ENCODE peak calls at places on chromosomes 6 and 20, in five cellular contexts. N is spleen, V is HCT116, L is tibial nerve, G is ovary. J is an unnamed sample.
A peak's percentile ranks its signal among the peaks of the same experiment; 100 is the strongest.

GRCh38 chr20:63035284-63036185 is 28.8 kb upstream of the BHLHE23 start:
- DNase-seq in N (peak; percentile 73), V (no peak), L (no peak), G (no peak), J (no peak)

GRCh38 chr6:106608080-106608668 is 21.1 kb downstream of the RTN4IP1 start:
- DNase-seq in N (no peak), V (peak; percentile 64), L (peak; percentile 56), G (no peak), J (no peak)

GRCh38 chr20:57627972-57628650 is 7.9 kb upstream of the ZBP1 start:
- DNase-seq in N (peak; percentile 83), V (no peak), L (peak; percentile 75), G (no peak), J (peak; percentile 74)

GRCh38 chr6:91965872-91966271 is 1379.0 kb upstream of the MAP3K7 start:
- DNase-seq in N (no peak), V (no peak), L (no peak), G (no peak), J (no peak)

GRCh38 chr6:159092631-159093030 is 47.8 kb upstream of the TAGAP start:
- DNase-seq in N (no peak), V (no peak), L (no peak), G (no peak), J (no peak)

GRCh38 chr6:82988904-82989303 is 76.7 kb downstream of the UBE3D start:
- DNase-seq in N (no peak), V (no peak), L (no peak), G (no peak), J (no peak)

GRCh38 chr6:55902796-55903195 is 27.4 kb upstream of the BMP5 start:
- DNase-seq in N (no peak), V (no peak), L (no peak), G (no peak), J (no peak)

GRCh38 chr6:53128842-53129241 is 19.8 kb downstream of the GCM1 start:
- DNase-seq in N (no peak), V (no peak), L (no peak), G (no peak), J (no peak)

GRCh38 chr20:47453167-47453782 is 48.4 kb upstream of the NCOA3 start:
- DNase-seq in N (no peak), V (peak; percentile 74), L (no peak), G (no peak), J (no peak)

GRCh38 chr6:111850288-111850937 is 22.8 kb downstream of the FYN start:
- DNase-seq in N (no peak), V (no peak), L (no peak), G (no peak), J (no peak)

GRCh38 chr6:3739311-3739897 is 12.1 kb downstream of the PXDC1 start:
- DNase-seq in N (no peak), V (no peak), L (no peak), G (no peak), J (peak; percentile 14)

GRCh38 chr6:6026513-6027205 is 19.9 kb upstream of the NRN1 start:
- DNase-seq in N (no peak), V (no peak), L (no peak), G (no peak), J (no peak)

GRCh38 chr6:94323853-94324252 is 904.5 kb upstream of the EPHA7 start:
- DNase-seq in N (no peak), V (no peak), L (no peak), G (no peak), J (no peak)

GRCh38 chr6:128124713-128125112 is 223.9 kb upstream of the THEMIS start:
- DNase-seq in N (no peak), V (no peak), L (no peak), G (no peak), J (no peak)

GRCh38 chr20:53157443-53158408 is 185.6 kb downstream of the TSHZ2 start:
- DNase-seq in N (peak; percentile 72), V (peak; percentile 72), L (no peak), G (no peak), J (no peak)

GRCh38 chr20:8267009-8267408 is 134.9 kb downstream of the PLCB1 start:
- DNase-seq in N (no peak), V (no peak), L (no peak), G (no peak), J (no peak)

GRCh38 chr6:135576055-135576454 is 78.5 kb upstream of the AHI1 start:
- DNase-seq in N (no peak), V (no peak), L (no peak), G (no peak), J (no peak)

GRCh38 chr20:37816003-37816402 is 86.9 kb upstream of the VSTM2L start:
- DNase-seq in N (no peak), V (no peak), L (no peak), G (no peak), J (no peak)

GRCh38 chr6:31908791-31909190 is 6.9 kb upstream of the ZBTB12 start:
- DNase-seq in N (no peak), V (no peak), L (no peak), G (no peak), J (no peak)

GRCh38 chr20:461254-462198 is 807 bp downstream of the TBC1D20 start:
- DNase-seq in N (peak; percentile 93), V (no peak), L (peak; percentile 11), G (peak; percentile 46), J (peak; percentile 41)

GRCh38 chr6:63816979-63817436 is 181.4 kb downstream of the PHF3 start:
- DNase-seq in N (no peak), V (no peak), L (no peak), G (no peak), J (no peak)

GRCh38 chr20:1648101-1648500 is 9.5 kb downstream of the SIRPG start:
- DNase-seq in N (no peak), V (no peak), L (no peak), G (no peak), J (no peak)

GRCh38 chr6:169420912-169421543 is 167.4 kb upstream of the THBS2 start:
- DNase-seq in N (no peak), V (peak; percentile 26), L (no peak), G (no peak), J (no peak)

GRCh38 chr6:118344014-118344670 is 204.0 kb upstream of the PLN start:
- DNase-seq in N (no peak), V (no peak), L (no peak), G (no peak), J (no peak)

GRCh38 chr20:48638546-48638945 is 189.3 kb downstream of the PREX1 start:
- DNase-seq in N (peak; percentile 58), V (peak; percentile 16), L (no peak), G (no peak), J (no peak)

GRCh38 chr6:97187951-97188350 is 95.1 kb downstream of the MMS22L start:
- DNase-seq in N (no peak), V (no peak), L (no peak), G (no peak), J (no peak)

GRCh38 chr6:108621117-108621516 is 60.4 kb downstream of the FOXO3 start:
- DNase-seq in N (no peak), V (peak; percentile 23), L (no peak), G (no peak), J (no peak)

GRCh38 chr6:149012040-149012545 is 265.3 kb downstream of the UST start:
- DNase-seq in N (no peak), V (peak; percentile 65), L (no peak), G (no peak), J (peak; percentile 52)

GRCh38 chr20:63690898-63691710 is 5.3 kb upstream of the TNFRSF6B start:
- DNase-seq in N (peak; percentile 75), V (no peak), L (no peak), G (no peak), J (no peak)

GRCh38 chr6:152981989-152982767 is 663 bp downstream of the FBXO5 start:
- DNase-seq in N (peak; percentile 90), V (no peak), L (no peak), G (peak; percentile 18), J (peak; percentile 43)

GRCh38 chr6:111580826-111581505 is 24.7 kb downstream of the TRAF3IP2 start:
- DNase-seq in N (no peak), V (no peak), L (no peak), G (no peak), J (no peak)

GRCh38 chr6:79421707-79422484 is 115.3 kb downstream of the LCA5 start:
- DNase-seq in N (no peak), V (no peak), L (no peak), G (no peak), J (no peak)

GRCh38 chr6:128186724-128187123 is 285.9 kb upstream of the THEMIS start:
- DNase-seq in N (no peak), V (no peak), L (no peak), G (no peak), J (no peak)

GRCh38 chr6:39905640-39905975 is 28.7 kb downstream of the MOCS1 start:
- DNase-seq in N (peak; percentile 28), V (no peak), L (no peak), G (no peak), J (no peak)

GRCh38 chr6:332671-333070 is 40.4 kb downstream of the DUSP22 start:
- DNase-seq in N (no peak), V (no peak), L (no peak), G (no peak), J (no peak)

GRCh38 chr6:155701342-155701741 is 245.7 kb upstream of the NOX3 start:
- DNase-seq in N (no peak), V (no peak), L (no peak), G (no peak), J (no peak)

GRCh38 chr20:308427-309038 is 11.2 kb downstream of the ZCCHC3 start:
- DNase-seq in N (no peak), V (no peak), L (no peak), G (no peak), J (no peak)

GRCh38 chr20:64049060-64049886 is at the start of gene SOX18:
- DNase-seq in N (peak; percentile 84), V (no peak), L (no peak), G (no peak), J (no peak)

GRCh38 chr20:59031326-59032022 is 661 bp downstream of the ATP5F1E start:
- DNase-seq in N (no peak), V (no peak), L (no peak), G (no peak), J (no peak)
- TF ChIP-seq POLR2A in N (no peak), V (no peak), L (no peak), G (no peak), J (no peak)

GRCh38 chr20:59678286-59678685 is 73.9 kb downstream of the PHACTR3 start:
- DNase-seq in N (no peak), V (no peak), L (no peak), G (no peak), J (no peak)

GRCh38 chr20:59678951-59679350 is 74.6 kb downstream of the PHACTR3 start:
- DNase-seq in N (no peak), V (no peak), L (no peak), G (no peak), J (no peak)

GRCh38 chr20:59677586-59677985 is 73.2 kb downstream of the PHACTR3 start:
- DNase-seq in N (no peak), V (no peak), L (no peak), G (no peak), J (no peak)

GRCh38 chr20:59676126-59676876 is 72.0 kb downstream of the PHACTR3 start:
- DNase-seq in N (no peak), V (no peak), L (no peak), G (no peak), J (no peak)

GRCh38 chr20:59676877-59677140 is 72.5 kb downstream of the PHACTR3 start:
- DNase-seq in N (no peak), V (no peak), L (no peak), G (no peak), J (no peak)
- TF ChIP-seq POLR2A in N (no peak), V (no peak), L (no peak), G (no peak), J (no peak)

GRCh38 chr6:24788031-24788665 is 10.6 kb downstream of the ARMH2 start:
- DNase-seq in N (no peak), V (no peak), L (no peak), G (no peak), J (no peak)
- TF ChIP-seq POLR2A in N (no peak), V (no peak), L (no peak), G (no peak), J (no peak)

GRCh38 chr6:125301435-125302391 is at the start of gene HDDC2:
- DNase-seq in N (peak; percentile 94), V (peak; percentile 28), L (peak; percentile 35), G (peak; percentile 63), J (peak; percentile 66)
- TF ChIP-seq POLR2A in N (no peak), V (peak; percentile 89), L (peak; percentile 25), G (peak; percentile 22), J (no peak)